ENCODE peak calls at places on chromosome 5, in five cellular contexts. R, O, M, E and C are unnamed samples.

GRCh38 chr5:148541054-148541835 is 113.1 kb downstream of the HTR4 start:
- DNase-seq in E (no peak), R (no peak), O (no peak), M (no peak), C (no peak)

GRCh38 chr5:112685929-112686328 is 51.8 kb upstream of the APC start:
- DNase-seq in R (no peak), M (no peak), E (no peak), O (peak), C (no peak)

GRCh38 chr5:95620870-95621838 is 1.3 kb downstream of the GPR150 start:
- DNase-seq in O (no peak), R (peak), M (peak), E (peak), C (peak)

GRCh38 chr5:135072357-135073247 is 38.6 kb upstream of the PITX1 start:
- DNase-seq in E (peak), M (no peak), R (peak), O (no peak), C (no peak)

GRCh38 chr5:14156611-14157493 is 13.7 kb downstream of the TRIO start:
- DNase-seq in O (peak), E (no peak), R (no peak), M (peak), C (peak)

GRCh38 chr5:13234-13633 is 78.7 kb upstream of the PLEKHG4B start:
- DNase-seq in R (no peak), M (peak), E (no peak), O (no peak), C (no peak)

GRCh38 chr5:167072225-167072624 is 1219.2 kb upstream of the WWC1 start:
- DNase-seq in R (no peak), O (peak), E (no peak), M (no peak), C (no peak)

GRCh38 chr5:136811551-136811950 is 446.2 kb upstream of the TRPC7 start:
- DNase-seq in O (peak), M (peak), R (no peak), E (no peak), C (peak)

GRCh38 chr5:131379723-131380122 is 115.9 kb downstream of the CDC42SE2 start:
- DNase-seq in E (no peak), O (peak), M (peak), R (no peak), C (no peak)

GRCh38 chr5:150245111-150245789 is 44.3 kb downstream of the CAMK2A start:
- DNase-seq in E (no peak), R (peak), M (peak), O (no peak), C (peak)

GRCh38 chr5:9380108-9380507 is 165.8 kb downstream of the SEMA5A start:
- DNase-seq in E (no peak), O (peak), R (no peak), M (peak), C (no peak)

GRCh38 chr5:151825445-151825844 is 53.7 kb downstream of the G3BP1 start:
- DNase-seq in M (peak), O (peak), R (peak), E (peak), C (peak)

GRCh38 chr5:16834029-16834428 is 102.1 kb downstream of the MYO10 start:
- DNase-seq in R (no peak), E (no peak), M (no peak), O (no peak), C (no peak)

GRCh38 chr5:140391312-140391711 is 10.3 kb upstream of the ANKHD1 start:
- DNase-seq in R (no peak), M (peak), E (no peak), O (no peak), C (peak)

GRCh38 chr5:170120576-170120975 is 14.9 kb downstream of the FOXI1 start:
- DNase-seq in R (no peak), E (no peak), M (peak), O (peak), C (peak)

GRCh38 chr5:178442361-178443256 is 147.6 kb downstream of the COL23A1 start:
- DNase-seq in E (no peak), O (no peak), R (no peak), M (no peak), C (no peak)

GRCh38 chr5:140828402-140828737 is 610 bp downstream of the PCDHA6 start:
- DNase-seq in E (peak), M (no peak), R (no peak), O (no peak), C (no peak)

GRCh38 chr5:134122530-134122929 is 8.0 kb downstream of the TCF7 start:
- DNase-seq in E (no peak), O (no peak), R (no peak), M (no peak), C (no peak)

GRCh38 chr5:1668141-1668721 is 131.4 kb downstream of the MRPL36 start:
- DNase-seq in O (no peak), M (no peak), E (peak), R (no peak), C (no peak)

GRCh38 chr5:150443242-150444075 is 6.1 kb downstream of the RPS14 start:
- DNase-seq in E (no peak), R (no peak), O (no peak), M (no peak), C (peak)

GRCh38 chr5:4570047-4571015 is 569.8 kb upstream of the ADAMTS16 start:
- DNase-seq in E (no peak), R (no peak), M (no peak), O (peak), C (no peak)

GRCh38 chr5:66498791-66499207 is 97.4 kb upstream of the MAST4 start:
- DNase-seq in R (no peak), M (no peak), E (peak), O (peak), C (no peak)

GRCh38 chr5:6832994-6833393 is 119.8 kb downstream of the TENT4A start:
- DNase-seq in O (no peak), M (no peak), R (no peak), E (no peak), C (peak)

GRCh38 chr5:180910735-180911134 is 11.8 kb downstream of the BTNL8 start:
- DNase-seq in R (no peak), M (no peak), E (no peak), O (no peak), C (no peak)

GRCh38 chr5:55172937-55173695 is at the start of gene CDC20B:
- DNase-seq in M (peak), E (peak), R (peak), O (peak), C (peak)

GRCh38 chr5:88952344-88952743 is 69.4 kb upstream of the MEF2C start:
- DNase-seq in R (no peak), E (no peak), M (peak), O (peak), C (peak)

GRCh38 chr5:98772415-98773213 is 849 bp upstream of the RGMB start:
- DNase-seq in O (peak), R (peak), E (peak), M (peak), C (peak)

GRCh38 chr5:17216176-17216973 is 1.1 kb upstream of the BASP1 start:
- DNase-seq in M (peak), E (peak), O (no peak), R (peak), C (peak)

DNA sequence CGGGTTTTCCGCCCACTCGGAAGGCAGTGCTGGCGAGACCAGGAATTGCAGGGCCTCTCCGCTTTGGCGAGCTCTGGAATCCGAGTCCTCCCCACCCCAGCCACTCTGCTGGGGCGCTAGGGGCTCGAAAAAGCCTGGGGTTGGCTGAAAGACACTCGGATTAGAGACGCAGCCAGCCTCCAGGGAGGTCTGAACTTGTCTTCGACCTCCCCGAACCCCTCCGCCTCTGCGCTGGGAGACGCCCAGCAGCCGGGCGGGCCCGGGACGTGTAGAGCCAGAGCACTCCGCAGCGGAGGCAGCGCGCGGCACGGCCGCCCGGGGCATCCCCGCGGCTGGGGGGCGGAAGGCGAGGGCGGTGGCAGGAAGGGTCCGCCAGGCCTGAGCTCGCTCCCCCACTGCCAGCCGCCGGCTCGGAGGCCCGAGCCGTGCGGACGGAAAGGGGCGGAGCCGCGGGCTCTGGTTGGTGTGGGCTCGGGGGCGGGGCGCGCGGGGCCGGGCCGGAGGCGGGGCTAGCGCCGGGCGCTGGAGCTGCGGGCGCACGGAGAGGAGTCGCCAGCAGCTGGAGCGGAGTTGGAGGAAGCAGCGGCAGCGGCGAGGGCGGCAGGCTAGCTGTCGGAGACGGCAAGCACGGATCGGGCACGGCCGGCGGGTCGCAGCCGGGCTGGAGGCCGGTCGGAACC is at the start of gene PIK3R1:
- DNase-seq in M (peak), E (peak), R (peak), O (peak), C (peak)
- TF ChIP-seq CTCF in M (peak), E (no peak), R (peak), O (peak), C (peak)

GRCh38 chr5:64773533-64773932 is 4.8 kb downstream of the CWC27 start:
- DNase-seq in R (no peak), M (no peak), O (no peak), E (no peak), C (no peak)
- H3K4me3 ChIP-seq in R (no peak), M (no peak), O (no peak), E (no peak), C (no peak)

GRCh38 chr5:138640138-138640537 is 64.9 kb upstream of the HSPA9 start:
- DNase-seq in R (no peak), M (no peak), O (no peak), E (no peak), C (no peak)

GRCh38 chr5:138639326-138639725 is 64.1 kb upstream of the HSPA9 start:
- DNase-seq in E (no peak), M (no peak), R (no peak), O (no peak), C (no peak)

GRCh38 chr5:138640855-138641254 is 65.7 kb upstream of the HSPA9 start:
- DNase-seq in M (no peak), O (no peak), R (no peak), E (no peak), C (no peak)

GRCh38 chr5:138643040-138643791 is 68.0 kb upstream of the HSPA9 start:
- DNase-seq in O (no peak), M (no peak), E (no peak), R (no peak), C (no peak)

GRCh38 chr5:138641547-138642298 is 66.5 kb upstream of the HSPA9 start:
- DNase-seq in M (peak), R (peak), E (peak), O (peak), C (peak)
- TF ChIP-seq CTCF in M (peak), R (peak), E (peak), O (peak), C (peak)

GRCh38 chr5:24385617-24386016 is 259.2 kb downstream of the CDH10 start:
- DNase-seq in O (no peak), R (no peak), E (no peak), M (no peak), C (no peak)

GRCh38 chr5:24389968-24390367 is 254.8 kb downstream of the CDH10 start:
- DNase-seq in O (no peak), E (no peak), R (no peak), M (no peak), C (no peak)

GRCh38 chr5:24388448-24388847 is 256.3 kb downstream of the CDH10 start:
- DNase-seq in M (no peak), R (no peak), O (no peak), E (no peak), C (no peak)

GRCh38 chr5:24381861-24382460 is 262.8 kb downstream of the CDH10 start:
- DNase-seq in O (peak), M (no peak), E (peak), R (no peak), C (no peak)

GRCh38 chr5:24385070-24385469 is 259.7 kb downstream of the CDH10 start:
- DNase-seq in E (no peak), R (no peak), M (no peak), O (no peak), C (no peak)
- H3K4me3 ChIP-seq in E (no peak), R (no peak), M (no peak), O (no peak), C (no peak)

GRCh38 chr5:73496984-73497457 is 1.2 kb upstream of the BTF3 start:
- DNase-seq in M (peak), R (no peak), E (peak), O (peak), C (peak)
- TF ChIP-seq CTCF in M (peak), R (no peak), E (no peak), O (peak), C (peak)

GRCh38 chr5:171450423-171451246 is 31.2 kb downstream of the FGF18 start:
- DNase-seq in O (peak), E (peak), M (peak), R (peak), C (peak)
- H3K4me3 ChIP-seq in O (peak), E (peak), M (peak), R (peak), C (peak)

GRCh38 chr5:84637662-84638375 is 253.1 kb upstream of the EDIL3 start:
- DNase-seq in E (no peak), M (no peak), O (no peak), R (no peak), C (no peak)

GRCh38 chr5:84642324-84642723 is 257.6 kb upstream of the EDIL3 start:
- DNase-seq in O (no peak), E (no peak), R (no peak), M (no peak), C (no peak)

GRCh38 chr5:84647581-84647980 is 262.9 kb upstream of the EDIL3 start:
- DNase-seq in R (no peak), E (no peak), O (no peak), M (no peak), C (no peak)

GRCh38 chr5:84642795-84643194 is 258.1 kb upstream of the EDIL3 start:
- DNase-seq in M (peak), E (no peak), R (no peak), O (peak), C (peak)
- TF ChIP-seq CTCF in M (no peak), E (no peak), R (no peak), O (no peak), C (no peak)

GRCh38 chr5:41852293-41852692 is 17.9 kb downstream of the OXCT1 start:
- DNase-seq in O (no peak), E (no peak), R (no peak), M (no peak), C (no peak)

GRCh38 chr5:41843456-41844112 is 26.6 kb downstream of the OXCT1 start:
- DNase-seq in E (peak), M (peak), O (peak), R (no peak), C (peak)

GRCh38 chr5:41851116-41851515 is 19.1 kb downstream of the OXCT1 start:
- DNase-seq in O (no peak), E (no peak), R (no peak), M (no peak), C (no peak)

GRCh38 chr5:41844502-41844901 is 25.7 kb downstream of the OXCT1 start:
- DNase-seq in R (no peak), O (no peak), M (no peak), E (no peak), C (no peak)

DNA sequence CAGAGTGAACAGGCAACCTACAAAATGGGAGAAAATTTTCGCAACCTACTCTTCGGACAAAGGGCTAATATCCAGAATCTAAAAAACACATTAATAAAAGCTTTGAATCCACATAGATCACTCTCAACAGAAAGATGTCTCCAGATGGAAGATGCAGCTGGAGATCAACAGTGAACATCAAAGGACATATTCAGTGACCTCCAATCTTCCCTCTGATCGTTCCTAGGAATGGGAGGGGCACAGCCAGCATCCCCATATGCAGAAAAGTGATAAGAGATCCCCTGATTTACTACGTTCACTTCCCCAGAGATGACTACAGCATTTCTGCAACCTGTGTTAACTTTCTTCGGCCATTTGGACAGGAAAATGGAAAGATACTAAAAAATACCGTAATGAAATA is 21.2 kb downstream of the OXCT1 start:
- DNase-seq in M (no peak), E (no peak), R (no peak), O (no peak), C (no peak)
- H3K4me3 ChIP-seq in M (no peak), E (no peak), R (no peak), O (no peak), C (no peak)

DNA sequence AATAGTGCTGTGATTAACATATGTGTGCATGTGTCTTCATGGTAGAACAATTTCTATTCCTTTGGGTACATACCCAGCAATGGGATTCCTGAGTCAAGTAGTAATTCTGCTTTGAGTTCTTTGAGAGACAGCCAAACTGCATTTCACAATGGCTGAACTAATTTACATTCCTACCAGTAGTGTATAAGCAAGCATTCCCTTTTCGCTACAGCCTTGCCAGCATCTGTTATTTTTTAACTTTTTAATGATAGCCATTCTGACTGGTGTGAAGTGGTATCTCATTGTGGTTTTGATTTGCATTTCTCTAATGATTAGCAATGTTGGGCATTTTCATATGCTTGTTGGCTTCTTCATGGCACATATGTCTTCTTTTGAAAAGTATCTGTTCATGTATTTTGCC is 308.5 kb downstream of the ARRDC3 start:
- DNase-seq in E (no peak), R (no peak), O (peak), M (peak), C (peak)
- TF ChIP-seq CTCF in E (no peak), R (no peak), O (peak), M (peak), C (peak)

DNA sequence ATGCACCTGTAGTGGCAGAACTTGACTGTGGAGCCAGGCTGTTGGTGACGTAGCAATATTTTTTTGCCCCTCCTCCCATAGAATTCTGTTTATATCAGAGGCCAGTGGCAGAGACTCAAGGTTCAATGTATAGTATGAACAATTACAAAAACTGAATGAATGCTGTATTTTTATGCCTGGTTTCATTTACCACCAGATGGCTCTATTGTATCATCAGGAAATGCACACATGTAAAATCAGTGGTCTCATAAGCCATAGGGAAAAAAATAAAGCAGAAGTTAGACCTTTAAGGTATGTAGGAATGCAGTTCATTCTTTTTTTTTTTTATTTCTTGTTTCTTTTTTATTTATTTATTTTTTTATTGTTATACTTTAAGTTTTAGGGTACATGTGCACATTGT is 43.6 kb downstream of the CCDC192 start:
- DNase-seq in E (no peak), M (peak), O (peak), R (no peak), C (peak)
- H3K4me3 ChIP-seq in E (no peak), M (no peak), O (no peak), R (no peak), C (no peak)